ENCODE peak calls at places on chromosome 10, in four cellular contexts. F is activated naive CD4-positive, alpha-beta T cell treated with anti-CD3 and anti-CD28 coated beads for 36 hours; S is B cell; A is foreskin melanocyte. Q is an unnamed sample.

GRCh38 chr10:15053061-15053460 is 9.3 kb downstream of the OLAH start:
- DNase-seq in F (no peak), S (no peak), A (no peak), Q (no peak)

GRCh38 chr10:44993226-44993921 is 7.3 kb upstream of the ZNF22 start:
- DNase-seq in F (no peak), S (no peak), A (no peak), Q (no peak)

GRCh38 chr10:118349235-118349634 is 7.1 kb upstream of the FAM204A start:
- DNase-seq in F (no peak), S (no peak), A (no peak), Q (no peak)

GRCh38 chr10:78774999-78775711 is 293.6 kb upstream of the ZMIZ1 start:
- DNase-seq in F (no peak), S (no peak), A (no peak), Q (no peak)

GRCh38 chr10:16967000-16967865 is 150.0 kb upstream of the RSU1 start:
- DNase-seq in F (no peak), S (no peak), A (no peak), Q (no peak)

GRCh38 chr10:3926675-3927525 is 141.9 kb upstream of the KLF6 start:
- DNase-seq in F (no peak), S (no peak), A (no peak), Q (no peak)

GRCh38 chr10:104028146-104028545 is 57.5 kb downstream of the COL17A1 start:
- DNase-seq in F (peak), S (no peak), A (no peak), Q (no peak)

GRCh38 chr10:4767033-4767814 is 58.8 kb upstream of the AKR1E2 start:
- DNase-seq in F (peak), S (peak), A (peak), Q (no peak)

GRCh38 chr10:90862908-90863514 is 5.2 kb upstream of the HTR7 start:
- DNase-seq in F (peak), S (peak), A (no peak), Q (peak)

GRCh38 chr10:103395754-103396066 is 565 bp downstream of the ATP5MK start:
- DNase-seq in F (peak), S (peak), A (no peak), Q (no peak)

GRCh38 chr10:120813085-120813484 is 38.1 kb upstream of the WDR11 start:
- DNase-seq in F (no peak), S (no peak), A (no peak), Q (no peak)